ENCODE peak calls at places on chromosomes 16 and 17, in eight cellular contexts. One of them, this sample, is unnamed.
A peak's percentile ranks its signal among the peaks of the same experiment; 100 is the strongest.

GRCh38 chr17:50817142-50817751 is 18.1 kb upstream of the WFIKKN2 start:
- DNase-seq in uterus: no peak
- DNase-seq in stomach: peak; percentile 68
- DNase-seq in PC-3: peak; percentile 31
- DNase-seq in neural progenitor cell: peak; percentile 76
- DNase-seq in A549: peak; percentile 43
- DNase-seq in right lobe of liver: no peak
- DNase-seq in right cardiac atrium: peak; percentile 86
- DNase-seq in this sample: peak; percentile 34

GRCh38 chr17:16122697-16123434 is 92.5 kb downstream of the NCOR1 start:
- DNase-seq in right lobe of liver: no peak
- DNase-seq in uterus: no peak
- DNase-seq in PC-3: peak; percentile 73
- DNase-seq in stomach: no peak
- DNase-seq in A549: no peak
- DNase-seq in neural progenitor cell: no peak
- DNase-seq in right cardiac atrium: no peak
- DNase-seq in this sample: no peak

GRCh38 chr17:9522074-9522473 is 53.5 kb downstream of the STX8 start:
- DNase-seq in right cardiac atrium: no peak
- DNase-seq in right lobe of liver: no peak
- DNase-seq in A549: peak; percentile 60
- DNase-seq in PC-3: peak; percentile 54
- DNase-seq in uterus: peak; percentile 16
- DNase-seq in neural progenitor cell: peak; percentile 75
- DNase-seq in stomach: no peak
- DNase-seq in this sample: no peak

GRCh38 chr17:80097307-80097630 is 4.1 kb upstream of the GAA start:
- DNase-seq in right lobe of liver: no peak
- DNase-seq in uterus: no peak
- DNase-seq in neural progenitor cell: no peak
- DNase-seq in right cardiac atrium: no peak
- DNase-seq in stomach: no peak
- DNase-seq in PC-3: no peak
- DNase-seq in A549: no peak
- DNase-seq in this sample: no peak

GRCh38 chr17:40326014-40326831 is 17.2 kb downstream of the RARA start:
- DNase-seq in neural progenitor cell: no peak
- DNase-seq in right lobe of liver: peak; percentile 80
- DNase-seq in uterus: no peak
- DNase-seq in A549: no peak
- DNase-seq in PC-3: no peak
- DNase-seq in stomach: no peak
- DNase-seq in right cardiac atrium: peak; percentile 55
- DNase-seq in this sample: no peak

GRCh38 chr17:18027280-18027679 is 11.7 kb downstream of the ATPAF2 start:
- DNase-seq in neural progenitor cell: no peak
- DNase-seq in PC-3: no peak
- DNase-seq in right lobe of liver: peak; percentile 80
- DNase-seq in uterus: no peak
- DNase-seq in A549: no peak
- DNase-seq in right cardiac atrium: no peak
- DNase-seq in stomach: no peak
- DNase-seq in this sample: no peak

GRCh38 chr17:79837888-79838540 is 1.2 kb downstream of the CBX4 start:
- DNase-seq in PC-3: no peak
- DNase-seq in uterus: no peak
- DNase-seq in right lobe of liver: no peak
- DNase-seq in right cardiac atrium: peak; percentile 70
- DNase-seq in neural progenitor cell: peak; percentile 41
- DNase-seq in stomach: no peak
- DNase-seq in A549: no peak
- DNase-seq in this sample: no peak

GRCh38 chr17:72077326-72077960 is 43.4 kb upstream of the SOX9 start:
- DNase-seq in right cardiac atrium: no peak
- DNase-seq in PC-3: peak; percentile 39
- DNase-seq in neural progenitor cell: peak; percentile 45
- DNase-seq in stomach: no peak
- DNase-seq in A549: no peak
- DNase-seq in uterus: no peak
- DNase-seq in right lobe of liver: no peak
- DNase-seq in this sample: no peak

GRCh38 chr17:21089145-21089544 is 37.6 kb upstream of the DHRS7B start:
- DNase-seq in neural progenitor cell: no peak
- DNase-seq in stomach: no peak
- DNase-seq in uterus: no peak
- DNase-seq in right lobe of liver: no peak
- DNase-seq in A549: no peak
- DNase-seq in right cardiac atrium: no peak
- DNase-seq in PC-3: peak; percentile 88
- DNase-seq in this sample: no peak

GRCh38 chr16:19488213-19488640 is 33.7 kb downstream of the GDE1 start:
- DNase-seq in right lobe of liver: peak; percentile 62
- DNase-seq in PC-3: no peak
- DNase-seq in neural progenitor cell: no peak
- DNase-seq in stomach: peak; percentile 46
- DNase-seq in A549: no peak
- DNase-seq in right cardiac atrium: peak; percentile 48
- DNase-seq in uterus: no peak
- DNase-seq in this sample: no peak

GRCh38 chr16:76910931-76911330 is 280.1 kb upstream of the MON1B start:
- DNase-seq in stomach: no peak
- DNase-seq in A549: peak; percentile 68
- DNase-seq in neural progenitor cell: no peak
- DNase-seq in right lobe of liver: no peak
- DNase-seq in uterus: no peak
- DNase-seq in right cardiac atrium: no peak
- DNase-seq in PC-3: peak; percentile 33
- DNase-seq in this sample: no peak

GRCh38 chr16:4090476-4090875 is 25.8 kb downstream of the ADCY9 start:
- DNase-seq in uterus: no peak
- DNase-seq in right cardiac atrium: peak; percentile 87
- DNase-seq in neural progenitor cell: no peak
- DNase-seq in stomach: no peak
- DNase-seq in right lobe of liver: no peak
- DNase-seq in PC-3: no peak
- DNase-seq in A549: no peak
- DNase-seq in this sample: no peak

GRCh38 chr17:48671697-48672171 is 45.6 kb upstream of the HOXB9 start:
- DNase-seq in neural progenitor cell: peak; percentile 80
- DNase-seq in right lobe of liver: peak; percentile 81
- DNase-seq in right cardiac atrium: peak; percentile 94
- DNase-seq in PC-3: peak; percentile 95
- DNase-seq in stomach: peak; percentile 86
- DNase-seq in uterus: peak; percentile 77
- DNase-seq in A549: peak; percentile 79
- DNase-seq in this sample: peak; percentile 88

GRCh38 chr16:51103590-51103989 is 47.5 kb downstream of the SALL1 start:
- DNase-seq in A549: no peak
- DNase-seq in uterus: no peak
- DNase-seq in right cardiac atrium: no peak
- DNase-seq in right lobe of liver: no peak
- DNase-seq in stomach: no peak
- DNase-seq in neural progenitor cell: no peak
- DNase-seq in PC-3: no peak
- DNase-seq in this sample: no peak

GRCh38 chr16:57630931-57631845 is 2.8 kb downstream of the ADGRG1 start:
- DNase-seq in uterus: no peak
- DNase-seq in stomach: no peak
- DNase-seq in right cardiac atrium: no peak
- DNase-seq in right lobe of liver: no peak
- DNase-seq in neural progenitor cell: no peak
- DNase-seq in PC-3: no peak
- DNase-seq in A549: no peak
- DNase-seq in this sample: no peak

DNA sequence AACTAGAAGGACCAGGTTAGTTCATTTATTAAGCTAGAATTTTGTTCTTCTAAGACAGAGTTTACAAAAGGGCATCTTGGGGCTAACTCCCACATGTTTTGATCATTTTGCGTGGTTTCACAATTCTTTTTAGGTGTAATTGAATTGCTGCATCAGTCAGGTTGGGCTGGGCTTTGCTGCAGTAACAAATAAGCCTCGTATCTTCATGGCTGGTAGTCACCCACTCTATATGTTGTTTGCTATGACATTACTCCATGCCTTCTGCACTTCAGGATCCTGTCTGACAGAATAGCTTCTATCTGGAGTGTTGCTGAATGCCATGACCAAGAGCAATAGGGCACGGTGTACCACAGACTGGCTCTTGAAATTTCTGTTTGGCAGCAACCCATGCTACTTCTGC is 10.6 kb upstream of the IRX3 start:
- DNase-seq in A549: no peak
- DNase-seq in stomach: no peak
- DNase-seq in neural progenitor cell: no peak
- DNase-seq in uterus: no peak
- DNase-seq in right lobe of liver: no peak
- DNase-seq in PC-3: no peak
- DNase-seq in right cardiac atrium: no peak
- DNase-seq in this sample: no peak
- H3K9me3 ChIP-seq in A549: peaks cover 19% of the 10 kb centered on the region
- H3K9me3 ChIP-seq in stomach: no peaks in the 10 kb centered on the region
- H3K9me3 ChIP-seq in neural progenitor cell: no peaks in the 10 kb centered on the region
- H3K9me3 ChIP-seq in uterus: no peaks in the 10 kb centered on the region
- H3K9me3 ChIP-seq in right lobe of liver: no peaks in the 10 kb centered on the region
- H3K9me3 ChIP-seq in PC-3: no peaks in the 10 kb centered on the region
- H3K9me3 ChIP-seq in right cardiac atrium: no peaks in the 10 kb centered on the region
- H3K9me3 ChIP-seq in this sample: peaks cover 10% of the 10 kb centered on the region

DNA sequence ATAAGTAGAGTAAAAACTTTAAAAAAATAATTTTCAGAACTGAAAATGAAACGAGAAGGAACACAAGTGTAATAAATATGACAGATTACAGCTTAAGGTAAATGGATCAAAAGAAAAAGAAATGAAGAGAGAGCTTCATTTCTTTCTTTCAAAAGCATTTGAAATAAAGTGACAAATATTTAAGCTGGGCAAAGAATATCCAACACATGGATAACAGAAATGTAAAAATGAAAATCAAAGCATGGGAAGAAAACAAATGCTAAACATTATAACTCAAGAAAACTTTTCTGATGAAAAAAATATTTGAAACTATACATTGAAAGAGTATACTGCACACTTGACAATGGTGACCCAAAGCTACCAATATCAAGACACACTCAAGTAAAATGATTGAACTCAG is 143.6 kb upstream of the IRX5 start:
- DNase-seq in right cardiac atrium: no peak
- DNase-seq in stomach: no peak
- DNase-seq in uterus: no peak
- DNase-seq in right lobe of liver: no peak
- DNase-seq in neural progenitor cell: no peak
- DNase-seq in A549: no peak
- DNase-seq in PC-3: no peak
- DNase-seq in this sample: no peak
- H3K9me3 ChIP-seq in right cardiac atrium: no peaks in the 10 kb centered on the region
- H3K9me3 ChIP-seq in stomach: no peaks in the 10 kb centered on the region
- H3K9me3 ChIP-seq in uterus: no peaks in the 10 kb centered on the region
- H3K9me3 ChIP-seq in right lobe of liver: no peaks in the 10 kb centered on the region
- H3K9me3 ChIP-seq in neural progenitor cell: peaks cover 4% of the 10 kb centered on the region
- H3K9me3 ChIP-seq in A549: peaks cover 3% of the 10 kb centered on the region
- H3K9me3 ChIP-seq in PC-3: no peaks in the 10 kb centered on the region
- H3K9me3 ChIP-seq in this sample: peaks cover 3% of the 10 kb centered on the region

GRCh38 chr16:2511996-2512919 is 1.5 kb upstream of the ATP6V0C start:
- DNase-seq in PC-3: no peak
- DNase-seq in A549: no peak
- DNase-seq in right lobe of liver: no peak
- DNase-seq in right cardiac atrium: no peak
- DNase-seq in neural progenitor cell: no peak
- DNase-seq in stomach: no peak
- DNase-seq in uterus: no peak
- DNase-seq in this sample: no peak
- H3K9me3 ChIP-seq in PC-3: no peaks in the 10 kb centered on the region
- H3K9me3 ChIP-seq in A549: no peaks in the 10 kb centered on the region
- H3K9me3 ChIP-seq in right lobe of liver: no peaks in the 10 kb centered on the region
- H3K9me3 ChIP-seq in right cardiac atrium: no peaks in the 10 kb centered on the region
- H3K9me3 ChIP-seq in neural progenitor cell: no peaks in the 10 kb centered on the region
- H3K9me3 ChIP-seq in stomach: no peaks in the 10 kb centered on the region
- H3K9me3 ChIP-seq in uterus: no peaks in the 10 kb centered on the region
- H3K9me3 ChIP-seq in this sample: no peaks in the 10 kb centered on the region

GRCh38 chr16:63749256-63749655 is 1372.6 kb downstream of the CDH11 start:
- DNase-seq in A549: no peak
- DNase-seq in stomach: no peak
- DNase-seq in neural progenitor cell: no peak
- DNase-seq in right lobe of liver: no peak
- DNase-seq in uterus: no peak
- DNase-seq in PC-3: no peak
- DNase-seq in right cardiac atrium: no peak
- DNase-seq in this sample: no peak

GRCh38 chr16:63744077-63744874 is 1377.6 kb downstream of the CDH11 start:
- DNase-seq in stomach: no peak
- DNase-seq in right lobe of liver: no peak
- DNase-seq in right cardiac atrium: no peak
- DNase-seq in neural progenitor cell: no peak
- DNase-seq in uterus: no peak
- DNase-seq in A549: no peak
- DNase-seq in PC-3: no peak
- DNase-seq in this sample: no peak

GRCh38 chr16:63742150-63742549 is 1379.7 kb downstream of the CDH11 start:
- DNase-seq in neural progenitor cell: no peak
- DNase-seq in A549: no peak
- DNase-seq in PC-3: no peak
- DNase-seq in right lobe of liver: no peak
- DNase-seq in right cardiac atrium: no peak
- DNase-seq in stomach: no peak
- DNase-seq in uterus: no peak
- DNase-seq in this sample: no peak

GRCh38 chr16:63745456-63745855 is 1376.4 kb downstream of the CDH11 start:
- DNase-seq in right cardiac atrium: no peak
- DNase-seq in uterus: no peak
- DNase-seq in A549: no peak
- DNase-seq in neural progenitor cell: no peak
- DNase-seq in right lobe of liver: no peak
- DNase-seq in PC-3: no peak
- DNase-seq in stomach: no peak
- DNase-seq in this sample: no peak
- H3K9me3 ChIP-seq in right cardiac atrium: no peaks in the 10 kb centered on the region
- H3K9me3 ChIP-seq in uterus: no peaks in the 10 kb centered on the region
- H3K9me3 ChIP-seq in A549: no peaks in the 10 kb centered on the region
- H3K9me3 ChIP-seq in neural progenitor cell: no peaks in the 10 kb centered on the region
- H3K9me3 ChIP-seq in right lobe of liver: no peaks in the 10 kb centered on the region
- H3K9me3 ChIP-seq in PC-3: no peaks in the 10 kb centered on the region
- H3K9me3 ChIP-seq in stomach: no peaks in the 10 kb centered on the region
- H3K9me3 ChIP-seq in this sample: no peaks in the 10 kb centered on the region

DNA sequence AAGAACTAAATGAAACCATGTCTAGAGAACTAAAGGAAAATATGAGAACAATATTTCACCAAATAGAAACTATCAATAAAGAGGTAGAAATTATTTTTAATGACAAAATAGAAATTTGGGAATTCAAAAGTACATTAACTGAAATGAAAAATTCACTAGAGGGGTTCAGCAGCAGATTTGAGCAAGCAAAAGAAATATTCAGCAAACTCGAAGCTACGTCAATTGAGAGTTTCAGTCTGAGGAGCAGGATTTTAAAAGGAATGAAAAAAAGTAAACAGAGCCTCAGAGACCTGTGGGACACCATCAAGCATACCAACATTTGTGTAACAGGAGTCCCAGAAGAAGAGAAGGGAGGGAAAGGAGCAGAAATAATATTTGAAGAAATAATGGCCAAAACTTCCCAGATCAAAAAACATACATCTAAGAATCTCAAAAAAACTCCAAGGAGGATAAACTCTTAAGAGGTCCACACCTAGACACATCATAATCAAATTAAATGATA is 38.3 kb downstream of the ZFP90 start:
- DNase-seq in A549: no peak
- DNase-seq in right cardiac atrium: no peak
- DNase-seq in uterus: no peak
- DNase-seq in neural progenitor cell: no peak
- DNase-seq in PC-3: no peak
- DNase-seq in right lobe of liver: no peak
- DNase-seq in stomach: no peak
- DNase-seq in this sample: no peak
- H3K9me3 ChIP-seq in A549: peaks cover 79% of the 10 kb centered on the region
- H3K9me3 ChIP-seq in right cardiac atrium: peaks cover 21% of the 10 kb centered on the region
- H3K9me3 ChIP-seq in uterus: no peaks in the 10 kb centered on the region
- H3K9me3 ChIP-seq in neural progenitor cell: peaks cover 12% of the 10 kb centered on the region
- H3K9me3 ChIP-seq in PC-3: peaks cover 4% of the 10 kb centered on the region
- H3K9me3 ChIP-seq in right lobe of liver: peaks cover 9% of the 10 kb centered on the region
- H3K9me3 ChIP-seq in stomach: peaks cover 19% of the 10 kb centered on the region
- H3K9me3 ChIP-seq in this sample: no peaks in the 10 kb centered on the region